ENCODE peak calls at places on chromosomes 13 and 19, in four cellular contexts. O, K, F and G are unnamed samples.

GRCh38 chr19:29593869-29594268 is 12.2 kb upstream of the POP4 start:
- DNase-seq in O (no peak), F (no peak), K (no peak), G (no peak)

GRCh38 chr13:26950546-26950945 is 190.0 kb upstream of the GPR12 start:
- DNase-seq in K (no peak), O (no peak), F (no peak), G (no peak)

GRCh38 chr13:98171806-98172569 is 5.1 kb downstream of the RNF113B start:
- DNase-seq in F (no peak), K (no peak), O (no peak), G (peak; percentile 65)

GRCh38 chr13:30126903-30127428 is 180.4 kb downstream of the KATNAL1 start:
- DNase-seq in O (no peak), F (no peak), K (no peak), G (no peak)

GRCh38 chr19:13707901-13708300 is 56.4 kb upstream of the MRI1 start:
- DNase-seq in O (no peak), F (no peak), K (no peak), G (no peak)

GRCh38 chr13:102825921-102826706 is 19.7 kb upstream of the ERCC5 start:
- DNase-seq in K (no peak), F (no peak), O (no peak), G (no peak)

GRCh38 chr13:79295906-79296564 is 110.0 kb downstream of the RBM26 start:
- DNase-seq in K (no peak), O (no peak), F (no peak), G (no peak)

GRCh38 chr13:95463516-95463915 is 89.0 kb upstream of the CLDN10 start:
- DNase-seq in O (no peak), F (no peak), K (no peak), G (no peak)

GRCh38 chr13:73096173-73097117 is 37.6 kb downstream of the KLF5 start:
- DNase-seq in O (no peak), F (no peak), K (no peak), G (no peak)

GRCh38 chr13:75946746-75947397 is 310.7 kb downstream of the LMO7 start:
- DNase-seq in K (no peak), F (no peak), O (no peak), G (no peak)

GRCh38 chr19:23481043-23481442 is 85.8 kb upstream of the ZNF91 start:
- DNase-seq in O (no peak), F (no peak), K (no peak), G (no peak)

GRCh38 chr13:73782781-73783180 is 351.4 kb downstream of the KLF12 start:
- DNase-seq in K (no peak), O (no peak), F (no peak), G (no peak)

GRCh38 chr13:95140502-95140901 is 160.7 kb downstream of the ABCC4 start:
- DNase-seq in F (no peak), O (no peak), K (no peak), G (no peak)

GRCh38 chr19:1259873-1260748 is 9.0 kb upstream of the CIRBP start:
- DNase-seq in K (peak; percentile 64), F (no peak), O (no peak), G (peak; percentile 82)

GRCh38 chr19:56838930-56839664 is 1.4 kb downstream of the PEG3 start:
- DNase-seq in K (peak; percentile 98), F (peak; percentile 99), O (peak; percentile 99), G (peak; percentile 92)

GRCh38 chr19:51410950-51411748 is 6.3 kb downstream of the SIGLEC10 start:
- DNase-seq in F (no peak), K (no peak), O (no peak), G (no peak)

GRCh38 chr13:112849500-112849899 is 119.5 kb upstream of the MCF2L start:
- DNase-seq in F (no peak), O (no peak), K (no peak), G (no peak)

GRCh38 chr13:102869948-102870676 is 24.3 kb downstream of the ERCC5 start:
- DNase-seq in K (no peak), F (no peak), O (no peak), G (no peak)

GRCh38 chr13:113178070-113178895 is 19.8 kb downstream of the PROZ start:
- DNase-seq in O (no peak), F (no peak), K (no peak), G (no peak)

GRCh38 chr13:109010912-109011311 is 381.5 kb downstream of the MYO16 start:
- DNase-seq in K (no peak), O (no peak), F (no peak), G (no peak)

GRCh38 chr19:16024266-16025107 is 51.8 kb upstream of the TPM4 start:
- DNase-seq in K (no peak), O (no peak), F (no peak), G (no peak)

GRCh38 chr13:109611912-109612691 is 174.3 kb downstream of the IRS2 start:
- DNase-seq in K (no peak), F (no peak), O (no peak), G (no peak)

GRCh38 chr19:10219678-10220077 is 11.5 kb downstream of the S1PR2 start:
- DNase-seq in F (no peak), K (no peak), O (no peak), G (no peak)

GRCh38 chr13:56189978-56190377 is 950.7 kb upstream of the PRR20A start:
- DNase-seq in F (no peak), O (no peak), K (no peak), G (no peak)

GRCh38 chr13:40536443-40537113 is 129.9 kb downstream of the FOXO1 start:
- DNase-seq in K (peak; percentile 92), F (peak; percentile 90), O (no peak), G (no peak)

GRCh38 chr13:90084684-90085290 is 1262.7 kb upstream of the MIR17HG start:
- DNase-seq in F (no peak), K (no peak), O (no peak), G (no peak)

GRCh38 chr13:113118328-113119021 is 4.1 kb upstream of the F10 start:
- DNase-seq in F (no peak), K (no peak), O (no peak), G (no peak)

GRCh38 chr19:495440-496332 is 600 bp upstream of the MADCAM1 start:
- DNase-seq in K (no peak), O (no peak), F (no peak), G (peak; percentile 67)

GRCh38 chr19:5216141-5216847 is 124.3 kb downstream of the PTPRS start:
- DNase-seq in K (no peak), F (no peak), O (no peak), G (no peak)

GRCh38 chr13:25300861-25301346 is 521 bp upstream of the NUP58 start:
- DNase-seq in F (no peak), O (no peak), K (peak; percentile 25), G (peak; percentile 66)

GRCh38 chr19:38095411-38096308 is 128.4 kb downstream of the DPF1 start:
- DNase-seq in K (peak; percentile 47), F (peak; percentile 66), O (peak; percentile 16), G (peak; percentile 79)

GRCh38 chr19:56660381-56661105 is 11.0 kb downstream of the ZNF835 start:
- DNase-seq in K (no peak), F (no peak), O (no peak), G (no peak)

GRCh38 chr19:30649934-30650614 is 277.9 kb downstream of the ZNF536 start:
- DNase-seq in K (peak; percentile 33), F (no peak), O (no peak), G (no peak)

GRCh38 chr19:42280761-42281174 is 11.7 kb downstream of the CIC start:
- DNase-seq in F (no peak), O (no peak), K (no peak), G (no peak)

GRCh38 chr13:52751196-52751595 is 11.6 kb upstream of the CNMD start:
- DNase-seq in K (no peak), O (no peak), F (no peak), G (no peak)

GRCh38 chr19:41670755-41671154 is 17.3 kb downstream of the CEACAM7 start:
- DNase-seq in K (no peak), O (no peak), F (no peak), G (no peak)

GRCh38 chr19:13334801-13335481 is 171.3 kb downstream of the CACNA1A start:
- DNase-seq in O (no peak), K (no peak), F (no peak), G (no peak)

GRCh38 chr19:31152906-31153305 is 196.3 kb downstream of the TSHZ3 start:
- DNase-seq in K (no peak), F (no peak), O (no peak), G (no peak)

GRCh38 chr13:74794147-74794546 is 659.9 kb upstream of the KLF12 start:
- DNase-seq in F (no peak), O (no peak), K (no peak), G (no peak)

GRCh38 chr13:74795526-74795925 is 661.3 kb upstream of the KLF12 start:
- DNase-seq in O (no peak), K (no peak), F (no peak), G (no peak)

GRCh38 chr13:74794582-74794981 is 660.4 kb upstream of the KLF12 start:
- DNase-seq in F (no peak), O (no peak), K (no peak), G (no peak)

DNA sequence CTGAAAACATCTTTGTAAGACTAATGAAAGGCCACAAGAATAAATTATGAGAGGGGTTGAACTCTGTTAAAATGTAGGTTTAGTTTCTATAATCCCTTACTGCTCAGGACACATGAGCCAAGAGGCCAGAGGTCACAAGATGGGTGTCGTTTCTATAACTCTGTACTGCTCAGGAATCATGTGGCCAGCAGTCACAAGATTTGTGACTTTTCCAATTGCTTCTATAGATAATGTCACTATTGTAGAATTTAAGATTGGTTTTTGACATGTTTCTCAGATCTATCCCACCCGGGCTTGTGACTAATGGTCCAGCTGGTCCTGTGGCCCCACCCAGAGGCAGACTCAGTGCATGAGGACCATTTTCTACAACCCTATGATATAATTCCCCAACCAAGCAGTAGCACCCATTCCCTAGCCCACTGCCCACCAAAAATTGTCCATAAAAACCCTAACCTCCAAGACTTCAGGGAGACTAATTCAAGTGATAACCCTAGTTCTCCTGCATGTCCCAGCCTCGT is 662.0 kb upstream of the KLF12 start:
- DNase-seq in K (no peak), F (no peak), O (no peak), G (no peak)
- TF ChIP-seq CTCF in K (no peak), F (no peak), O (no peak), G (no peak)

DNA sequence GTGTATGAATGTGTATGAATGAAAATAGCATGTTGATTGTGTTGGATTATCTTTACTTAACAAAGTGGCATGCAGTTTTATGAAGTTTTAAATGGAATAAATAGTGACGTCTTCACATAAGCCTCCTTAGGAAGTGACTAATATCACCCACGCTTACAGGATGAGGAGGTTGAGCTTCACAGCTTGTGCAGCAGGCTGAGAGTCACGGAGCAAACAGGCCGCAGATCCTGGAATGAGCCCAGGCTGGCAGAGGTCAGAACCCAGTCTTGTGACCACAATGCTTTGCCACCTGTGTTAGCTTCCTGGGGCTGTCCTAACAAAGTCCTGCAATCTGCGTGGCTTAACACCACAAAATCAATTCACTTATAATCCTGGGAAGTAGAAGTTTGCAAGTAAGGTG is 20.8 kb downstream of the LAIR2 start:
- DNase-seq in O (no peak), K (no peak), F (no peak), G (no peak)
- H3K27me3 ChIP-seq in O (no peaks in the 10 kb centered on the region), K (no peaks in the 10 kb centered on the region), F (peaks cover 21% of the 10 kb centered on the region), G (no peaks in the 10 kb centered on the region)

GRCh38 chr13:81393686-81394085 is 1052.8 kb upstream of the SPRY2 start:
- DNase-seq in O (no peak), F (no peak), K (no peak), G (no peak)
- TF ChIP-seq CTCF in O (no peak), F (no peak), K (no peak), G (no peak)

DNA sequence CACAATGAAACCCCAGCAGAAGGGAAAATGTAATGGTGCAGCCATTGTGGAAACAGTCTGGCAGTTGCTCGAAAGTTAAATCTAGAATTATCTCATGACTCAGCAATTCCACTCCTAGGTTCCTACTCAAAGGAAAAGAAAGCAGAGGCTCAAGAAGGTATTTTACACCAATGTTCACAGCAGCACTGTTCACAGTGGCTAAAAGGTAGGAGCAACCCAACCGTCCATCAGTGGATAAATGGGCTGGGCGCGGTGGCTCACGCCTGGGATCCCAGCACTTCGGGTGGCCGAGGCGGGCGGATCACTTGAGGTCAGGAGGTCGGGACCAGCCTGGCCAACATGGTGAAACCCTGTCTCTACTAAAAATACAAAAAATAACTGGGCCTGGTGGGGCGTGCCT is 25.9 kb downstream of the ZFR2 start:
- DNase-seq in K (no peak), O (no peak), F (no peak), G (no peak)
- H3K27me3 ChIP-seq in K (no peaks in the 10 kb centered on the region), O (no peaks in the 10 kb centered on the region), F (peaks cover 5% of the 10 kb centered on the region), G (no peaks in the 10 kb centered on the region)